ENCODE peak calls at places on chromosomes 4 and X, in six cellular contexts. M is stomach, Z is K562, I is right lobe of liver, S is psoas muscle, F is left lung. C is an unnamed sample. For H3K27me3, the result is how much of the 10 kb centered on the place peaks cover.

GRCh38 chr4:15906024-15906443 is 32.5 kb downstream of the FGFBP1 start:
- DNase-seq in M (peak), Z (peak), I (peak), S (no peak), F (peak), C (no peak)

GRCh38 chrX:83416273-83416672 is 91.8 kb upstream of the POU3F4 start:
- DNase-seq in M (no peak), Z (no peak), I (no peak), S (no peak), F (no peak), C (no peak)

GRCh38 chr4:17367201-17367600 is 144.7 kb downstream of the QDPR start:
- DNase-seq in M (no peak), Z (no peak), I (no peak), S (no peak), F (no peak), C (no peak)

GRCh38 chr4:176277162-176277904 is 8.3 kb upstream of the ASB5 start:
- DNase-seq in M (peak), Z (peak), I (peak), S (peak), F (peak), C (peak)

GRCh38 chr4:173410106-173410505 is 11.2 kb upstream of the SCRG1 start:
- DNase-seq in M (no peak), Z (no peak), I (no peak), S (no peak), F (no peak), C (no peak)

GRCh38 chrX:41512394-41512793 is 65.3 kb downstream of the NYX start:
- DNase-seq in M (no peak), Z (no peak), I (no peak), S (no peak), F (no peak), C (no peak)

GRCh38 chr4:19739101-19739651 is 512.5 kb upstream of the SLIT2 start:
- DNase-seq in M (no peak), Z (no peak), I (no peak), S (no peak), F (no peak), C (no peak)

GRCh38 chrX:54248309-54248708 is 65.3 kb upstream of the FAM120C start:
- DNase-seq in M (no peak), Z (no peak), I (no peak), S (no peak), F (no peak), C (no peak)

GRCh38 chr4:99052902-99053301 is 35.7 kb downstream of the ADH5 start:
- DNase-seq in M (no peak), Z (no peak), I (no peak), S (no peak), F (no peak), C (no peak)

GRCh38 chrX:152601848-152602616 is 35.7 kb upstream of the GABRQ start:
- DNase-seq in M (no peak), Z (peak), I (no peak), S (no peak), F (no peak), C (no peak)

GRCh38 chrX:81261576-81261975 is 59.7 kb downstream of the SH3BGRL start:
- DNase-seq in M (no peak), Z (no peak), I (no peak), S (no peak), F (no peak), C (no peak)
- H3K27ac ChIP-seq in M (no peak), Z (no peak), I (no peak), S (no peak), F (no peak), C (no peak)

GRCh38 chr4:41877020-41877796 is 58.0 kb upstream of the TMEM33 start:
- DNase-seq in M (no peak), Z (no peak), I (no peak), S (no peak), F (no peak), C (peak)
- H3K27me3 ChIP-seq in M (under half), Z (half or more), I (under half), S (half or more), F (half or more), C (under half)

GRCh38 chr4:121183359-121183758 is 19.2 kb upstream of the TNIP3 start:
- DNase-seq in M (no peak), Z (no peak), I (no peak), S (no peak), F (no peak), C (no peak)

GRCh38 chr4:121185960-121186359 is 21.8 kb upstream of the TNIP3 start:
- DNase-seq in M (no peak), Z (no peak), I (no peak), S (no peak), F (no peak), C (no peak)

GRCh38 chr4:121181493-121181892 is 17.4 kb upstream of the TNIP3 start:
- DNase-seq in M (no peak), Z (no peak), I (no peak), S (no peak), F (no peak), C (no peak)

GRCh38 chr4:121180558-121180957 is 16.4 kb upstream of the TNIP3 start:
- DNase-seq in M (no peak), Z (no peak), I (no peak), S (no peak), F (no peak), C (no peak)

GRCh38 chr4:121182296-121182695 is 18.2 kb upstream of the TNIP3 start:
- DNase-seq in M (no peak), Z (no peak), I (no peak), S (no peak), F (no peak), C (no peak)
- H3K27ac ChIP-seq in M (no peak), Z (no peak), I (peak), S (no peak), F (peak), C (no peak)

DNA sequence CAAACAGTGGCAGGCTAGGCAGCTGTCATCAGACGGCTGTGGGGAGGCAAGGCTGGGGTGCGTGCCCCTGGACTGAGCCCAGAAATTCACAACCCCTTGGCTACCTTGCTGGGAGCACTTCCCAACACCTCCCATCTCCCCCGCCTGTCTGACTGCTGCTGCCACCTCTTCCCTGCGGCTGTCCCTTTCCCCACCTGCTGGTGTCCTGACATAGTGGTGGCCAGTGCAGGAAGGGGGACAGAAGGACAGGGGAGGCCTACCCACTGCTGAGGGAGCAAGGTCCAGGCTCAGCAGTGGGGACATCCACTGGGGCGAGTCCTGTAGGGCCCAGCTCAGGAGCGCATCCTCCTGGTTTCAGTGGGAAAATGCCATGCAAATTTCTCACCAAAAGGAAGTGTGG is 3.4 kb downstream of the ABCD1 start:
- DNase-seq in M (no peak), Z (no peak), I (no peak), S (no peak), F (no peak), C (no peak)
- H3K27me3 ChIP-seq in M (under half), Z (under half), I (under half), S (under half), F (under half), C (under half)

DNA sequence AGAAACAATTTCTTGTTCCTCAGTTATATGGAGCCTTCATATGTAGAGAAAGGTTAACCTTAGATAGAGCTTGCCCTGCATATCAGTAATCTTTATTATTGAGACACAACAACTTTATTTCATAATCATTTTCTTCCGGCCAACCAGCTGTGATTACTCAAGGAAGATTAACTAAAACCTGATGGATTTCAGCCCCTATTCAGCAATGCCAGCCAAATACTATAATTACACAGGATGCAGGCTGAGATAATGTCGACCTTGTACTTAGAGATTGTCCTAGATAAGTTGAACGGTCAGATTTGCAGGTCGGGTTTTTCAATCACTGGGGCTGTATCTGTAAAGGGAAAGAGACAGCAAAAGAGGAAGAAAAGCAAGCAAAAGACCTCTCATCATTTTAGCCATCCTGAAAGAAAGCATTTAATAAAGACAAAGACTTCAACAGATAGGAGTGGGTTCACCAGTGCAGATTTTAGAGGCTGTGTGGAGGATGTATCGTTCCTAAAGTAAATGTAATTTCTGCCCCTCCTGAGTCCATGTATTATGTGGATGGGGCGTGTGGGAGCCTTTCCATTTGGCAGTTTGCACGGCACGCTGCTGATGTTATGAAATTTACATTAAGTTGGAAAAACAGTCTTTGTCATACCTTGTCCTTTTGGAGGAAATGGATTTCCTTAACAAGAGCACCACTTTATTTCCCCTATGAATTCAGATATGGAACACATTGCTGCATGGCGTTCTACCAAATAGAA is 496.6 kb downstream of the SPRY1 start:
- DNase-seq in M (no peak), Z (no peak), I (no peak), S (no peak), F (no peak), C (no peak)
- H3K27ac ChIP-seq in M (no peak), Z (no peak), I (no peak), S (peak), F (no peak), C (no peak)

GRCh38 chr4:4860803-4861591 is 1.5 kb downstream of the MSX1 start:
- DNase-seq in M (no peak), Z (no peak), I (no peak), S (peak), F (no peak), C (no peak)

GRCh38 chr4:4864940-4865704 is 5.7 kb downstream of the MSX1 start:
- DNase-seq in M (no peak), Z (no peak), I (no peak), S (no peak), F (no peak), C (no peak)

GRCh38 chr4:4864443-4864939 is 5.0 kb downstream of the MSX1 start:
- DNase-seq in M (no peak), Z (no peak), I (no peak), S (no peak), F (no peak), C (no peak)

GRCh38 chr4:4861592-4862551 is 2.4 kb downstream of the MSX1 start:
- DNase-seq in M (no peak), Z (no peak), I (no peak), S (no peak), F (no peak), C (no peak)

GRCh38 chr4:4862665-4863482 is 3.4 kb downstream of the MSX1 start:
- DNase-seq in M (no peak), Z (no peak), I (no peak), S (no peak), F (no peak), C (no peak)
- H3K27me3 ChIP-seq in M (half or more), Z (under half), I (under half), S (half or more), F (half or more), C (under half)

GRCh38 chrX:116009348-116009747 is 161.2 kb upstream of the AGTR2 start:
- DNase-seq in M (no peak), Z (no peak), I (no peak), S (no peak), F (no peak), C (no peak)

GRCh38 chrX:116010939-116011338 is 159.6 kb upstream of the AGTR2 start:
- DNase-seq in M (no peak), Z (no peak), I (no peak), S (no peak), F (no peak), C (no peak)

GRCh38 chrX:116009871-116010710 is 160.5 kb upstream of the AGTR2 start:
- DNase-seq in M (no peak), Z (no peak), I (peak), S (no peak), F (peak), C (no peak)
- H3K27ac ChIP-seq in M (no peak), Z (no peak), I (peak), S (no peak), F (peak), C (no peak)

C was measured in aorta.